ENCODE peak calls at places on chromosomes 11 and 22, in four cellular contexts. N, A, B and O are unnamed samples.
A peak's percentile ranks its signal among the peaks of the same experiment; 100 is the strongest.

GRCh38 chr11:62613275-62613864 is 313 bp downstream of the ROM1 start:
- DNase-seq in A (no peak), N (no peak), B (no peak), O (peak; percentile 82)

GRCh38 chr22:26330971-26331625 is 98.0 kb upstream of the ASPHD2 start:
- DNase-seq in N (no peak), B (peak; percentile 37), A (peak; percentile 63), O (no peak)

GRCh38 chr11:75771646-75772410 is 3.2 kb downstream of the DGAT2 start:
- DNase-seq in A (no peak), N (peak; percentile 80), B (no peak), O (peak; percentile 83)

GRCh38 chr22:31943976-31944699 is at the start of gene YWHAH:
- DNase-seq in N (peak; percentile 96), A (peak; percentile 90), B (peak; percentile 83), O (peak; percentile 99)

GRCh38 chr11:76062733-76063132 is 143.6 kb downstream of the WNT11 start:
- DNase-seq in N (no peak), B (no peak), A (no peak), O (no peak)

GRCh38 chr11:114285599-114285998 is 10.6 kb upstream of the NNMT start:
- DNase-seq in B (no peak), A (no peak), N (no peak), O (no peak)

GRCh38 chr22:37607912-37608476 is 640 bp upstream of the GGA1 start:
- DNase-seq in B (no peak), A (no peak), N (no peak), O (no peak)

GRCh38 chr11:64791781-64792291 is 11.2 kb downstream of the MAP4K2 start:
- DNase-seq in B (no peak), A (no peak), N (peak; percentile 34), O (peak; percentile 60)

GRCh38 chr11:73156114-73156513 is 14.0 kb upstream of the FCHSD2 start:
- DNase-seq in B (no peak), N (no peak), A (no peak), O (peak; percentile 18)

GRCh38 chr22:50092342-50092741 is 2.5 kb downstream of the MOV10L1 start:
- DNase-seq in A (no peak), B (no peak), N (no peak), O (no peak)

GRCh38 chr11:2569731-2570210 is 125.0 kb downstream of the KCNQ1 start:
- DNase-seq in B (no peak), N (peak; percentile 23), A (no peak), O (peak; percentile 60)

GRCh38 chr22:50674606-50675552 is 2.3 kb downstream of the SHANK3 start:
- DNase-seq in B (no peak), A (peak; percentile 59), N (peak; percentile 86), O (peak; percentile 78)

GRCh38 chr11:36492724-36493304 is 17.3 kb downstream of the TRAF6 start:
- DNase-seq in B (peak; percentile 38), A (peak; percentile 60), N (no peak), O (no peak)

GRCh38 chr22:29341056-29341848 is 25.8 kb upstream of the RASL10A start:
- DNase-seq in B (no peak), N (no peak), A (no peak), O (no peak)

GRCh38 chr22:45502215-45503070 is at the start of gene FBLN1:
- DNase-seq in B (no peak), A (no peak), N (peak; percentile 41), O (peak; percentile 84)

GRCh38 chr11:76551400-76551799 is 106.6 kb downstream of the EMSY start:
- DNase-seq in A (peak; percentile 20), N (no peak), B (no peak), O (no peak)